ENCODE peak calls at places on chromosomes 6 and 20, in five cellular contexts. H, W, J, M and F are unnamed samples.

GRCh38 chr20:50575869-50576720 is 65.9 kb downstream of the PTPN1 start:
- DNase-seq in H (no peak), W (peak), J (peak), M (peak), F (peak)

GRCh38 chr20:19743650-19744015 is 14.4 kb upstream of the RIN2 start:
- DNase-seq in H (no peak), W (no peak), J (no peak), M (no peak), F (no peak)

GRCh38 chr20:63738687-63739128 is 868 bp upstream of the SLC2A4RG start:
- DNase-seq in H (no peak), W (peak), J (no peak), M (peak), F (no peak)

GRCh38 chr6:159874475-159874874 is 16.3 kb upstream of the MAS1 start:
- DNase-seq in H (no peak), W (peak), J (no peak), M (no peak), F (no peak)

GRCh38 chr6:4665489-4666417 is 110.5 kb upstream of the CDYL start:
- DNase-seq in H (no peak), W (peak), J (no peak), M (no peak), F (no peak)

GRCh38 chr6:16676978-16677377 is 84.3 kb downstream of the ATXN1 start:
- DNase-seq in H (no peak), W (peak), J (no peak), M (no peak), F (peak)

GRCh38 chr6:127606131-127606562 is 29.2 kb downstream of the C6orf58 start:
- DNase-seq in H (no peak), W (peak), J (no peak), M (no peak), F (peak)

GRCh38 chr6:57102976-57103375 is 13.0 kb downstream of the ZNF451 start:
- DNase-seq in H (no peak), W (no peak), J (no peak), M (no peak), F (no peak)